ENCODE peak calls at places on chromosomes 11 and 22, in ten cellular contexts. N is mucosa of gallbladder; K is WERI-Rb-1; C is NCI-H2081; M is SK-MEL-5; X is upper lobe of right lung; U is stimulated activated CD8-positive, alpha-beta memory T cell treated with anti-CD3 and anti-CD28 coated beads, Interleukin-2, amount 100 ng/mL, for 48 hours; V is left ventricle myocardium inferior; A is ascending aorta; O is left colon. I is an unnamed sample.
A peak's percentile ranks its signal among the peaks of the same experiment; 100 is the strongest.

GRCh38 chr11:116826751-116827431 is 2.8 kb upstream of the APOC3 start:
- DNase-seq in N (no peak), A (no peak), M (no peak), K (no peak), O (no peak), C (no peak), U (no peak), V (no peak), X (no peak), I (no peak)

GRCh38 chr11:70142171-70142875 is 60.8 kb upstream of the FADD start:
- DNase-seq in U (no peak), C (no peak), K (no peak), O (no peak), M (no peak), A (no peak), N (no peak), X (no peak), V (no peak), I (no peak)

GRCh38 chr11:124194696-124195418 is 11.7 kb downstream of the OR10D3 start:
- DNase-seq in O (peak; percentile 62), K (peak; percentile 62), C (peak; percentile 70), N (peak; percentile 46), U (peak; percentile 7), M (peak; percentile 76), X (no peak), A (peak; percentile 80), V (no peak), I (peak; percentile 28)

GRCh38 chr22:47610766-47611165 is 848.3 kb downstream of the TBC1D22A start:
- DNase-seq in O (no peak), N (no peak), K (no peak), C (no peak), A (no peak), V (no peak), M (no peak), U (no peak), X (no peak), I (no peak)

GRCh38 chr11:119196833-119197483 is 9.2 kb upstream of the CBL start:
- DNase-seq in A (peak; percentile 79), O (peak; percentile 73), M (peak; percentile 76), N (peak; percentile 82), X (peak; percentile 23), V (no peak), K (peak; percentile 70), U (no peak), C (peak; percentile 87), I (peak; percentile 86)

GRCh38 chr11:11022126-11022730 is 164.4 kb upstream of the ZBED5 start:
- DNase-seq in K (no peak), X (no peak), M (peak; percentile 42), O (no peak), U (no peak), N (no peak), A (no peak), V (no peak), C (peak; percentile 26), I (peak; percentile 52)

GRCh38 chr11:117673561-117673960 is 123.5 kb downstream of the DSCAML1 start:
- DNase-seq in X (no peak), O (no peak), M (no peak), N (no peak), K (peak; percentile 40), A (no peak), C (no peak), U (no peak), V (no peak), I (no peak)

GRCh38 chr11:43989162-43989961 is 46.9 kb downstream of the C11orf96 start:
- DNase-seq in V (peak; percentile 77), U (no peak), O (peak; percentile 33), X (no peak), K (peak; percentile 82), C (no peak), M (peak; percentile 22), N (peak; percentile 58), A (peak; percentile 62), I (no peak)

GRCh38 chr22:20951151-20951931 is 15.7 kb upstream of the AIFM3 start:
- DNase-seq in V (no peak), O (no peak), K (no peak), C (no peak), U (no peak), M (no peak), A (no peak), X (no peak), N (no peak), I (no peak)

GRCh38 chr11:71936825-71937224 is 8.0 kb downstream of the RNF121 start:
- DNase-seq in M (no peak), K (no peak), U (no peak), A (no peak), C (no peak), V (no peak), X (no peak), O (no peak), N (no peak), I (peak; percentile 36)

I was measured in fibroblast of lung.